ENCODE peak calls at places on chromosome 3, in five cellular contexts. One of them, this sample, is unnamed.
A peak's percentile ranks its signal among the peaks of the same experiment; 100 is the strongest.

GRCh38 chr3:190180268-190180667 is 59.6 kb upstream of the P3H2 start:
- DNase-seq in thoracic aorta: no peak
- DNase-seq in colonic mucosa: no peak
- DNase-seq in effector memory CD4-positive, alpha-beta T cell: no peak
- DNase-seq in A673: no peak
- DNase-seq in this sample: no peak

GRCh38 chr3:149967067-149967685 is 3.5 kb downstream of the PFN2 start:
- DNase-seq in effector memory CD4-positive, alpha-beta T cell: no peak
- DNase-seq in A673: peak; percentile 78
- DNase-seq in colonic mucosa: no peak
- DNase-seq in thoracic aorta: no peak
- DNase-seq in this sample: peak; percentile 74

GRCh38 chr3:151210676-151211381 is 7.8 kb upstream of the GPR171 start:
- DNase-seq in thoracic aorta: no peak
- DNase-seq in effector memory CD4-positive, alpha-beta T cell: no peak
- DNase-seq in colonic mucosa: peak; percentile 45
- DNase-seq in A673: no peak
- DNase-seq in this sample: no peak

GRCh38 chr3:33722626-33723370 is 4.7 kb upstream of the CLASP2 start:
- DNase-seq in A673: no peak
- DNase-seq in thoracic aorta: no peak
- DNase-seq in effector memory CD4-positive, alpha-beta T cell: no peak
- DNase-seq in colonic mucosa: no peak
- DNase-seq in this sample: peak; percentile 14

GRCh38 chr3:56838441-56838840 is 36.7 kb upstream of the ARHGEF3 start:
- DNase-seq in A673: no peak
- DNase-seq in thoracic aorta: no peak
- DNase-seq in effector memory CD4-positive, alpha-beta T cell: no peak
- DNase-seq in colonic mucosa: no peak
- DNase-seq in this sample: no peak

GRCh38 chr3:10085738-10086137 is 22.3 kb downstream of the FANCD2OS start:
- DNase-seq in effector memory CD4-positive, alpha-beta T cell: no peak
- DNase-seq in A673: no peak
- DNase-seq in thoracic aorta: no peak
- DNase-seq in colonic mucosa: no peak
- DNase-seq in this sample: no peak

GRCh38 chr3:8621872-8622271 is 22.7 kb downstream of the SSUH2 start:
- DNase-seq in thoracic aorta: no peak
- DNase-seq in effector memory CD4-positive, alpha-beta T cell: no peak
- DNase-seq in colonic mucosa: no peak
- DNase-seq in A673: no peak
- DNase-seq in this sample: no peak

GRCh38 chr3:80285370-80285769 is 517.6 kb upstream of the ROBO1 start:
- DNase-seq in effector memory CD4-positive, alpha-beta T cell: no peak
- DNase-seq in A673: no peak
- DNase-seq in thoracic aorta: no peak
- DNase-seq in colonic mucosa: no peak
- DNase-seq in this sample: peak; percentile 51

GRCh38 chr3:107913671-107914070 is 177.2 kb downstream of the CD47 start:
- DNase-seq in thoracic aorta: no peak
- DNase-seq in A673: peak; percentile 19
- DNase-seq in effector memory CD4-positive, alpha-beta T cell: no peak
- DNase-seq in colonic mucosa: no peak
- DNase-seq in this sample: peak; percentile 26

GRCh38 chr3:117820900-117821299 is 1111.3 kb downstream of the TUSC7 start:
- DNase-seq in colonic mucosa: no peak
- DNase-seq in thoracic aorta: no peak
- DNase-seq in A673: no peak
- DNase-seq in effector memory CD4-positive, alpha-beta T cell: no peak
- DNase-seq in this sample: no peak

GRCh38 chr3:188274249-188274915 is 120.4 kb downstream of the LPP start:
- DNase-seq in A673: no peak
- DNase-seq in effector memory CD4-positive, alpha-beta T cell: no peak
- DNase-seq in colonic mucosa: no peak
- DNase-seq in thoracic aorta: no peak
- DNase-seq in this sample: no peak

GRCh38 chr3:11953350-11953749 is 50.8 kb upstream of the SYN2 start:
- DNase-seq in colonic mucosa: no peak
- DNase-seq in thoracic aorta: no peak
- DNase-seq in effector memory CD4-positive, alpha-beta T cell: no peak
- DNase-seq in A673: no peak
- DNase-seq in this sample: no peak

GRCh38 chr3:184514151-184514490 is 47.5 kb upstream of the EPHB3 start:
- DNase-seq in thoracic aorta: no peak
- DNase-seq in colonic mucosa: peak; percentile 12
- DNase-seq in A673: no peak
- DNase-seq in effector memory CD4-positive, alpha-beta T cell: no peak
- DNase-seq in this sample: no peak
- H3K4me3 ChIP-seq in thoracic aorta: peak overlapping the region; percentile 70
- H3K4me3 ChIP-seq in colonic mucosa: peak overlapping the region; percentile 38
- H3K4me3 ChIP-seq in A673: peak overlapping the region; percentile 42
- H3K4me3 ChIP-seq in effector memory CD4-positive, alpha-beta T cell: no peak overlapping the region
- H3K4me3 ChIP-seq in this sample: peak overlapping the region; percentile 21

DNA sequence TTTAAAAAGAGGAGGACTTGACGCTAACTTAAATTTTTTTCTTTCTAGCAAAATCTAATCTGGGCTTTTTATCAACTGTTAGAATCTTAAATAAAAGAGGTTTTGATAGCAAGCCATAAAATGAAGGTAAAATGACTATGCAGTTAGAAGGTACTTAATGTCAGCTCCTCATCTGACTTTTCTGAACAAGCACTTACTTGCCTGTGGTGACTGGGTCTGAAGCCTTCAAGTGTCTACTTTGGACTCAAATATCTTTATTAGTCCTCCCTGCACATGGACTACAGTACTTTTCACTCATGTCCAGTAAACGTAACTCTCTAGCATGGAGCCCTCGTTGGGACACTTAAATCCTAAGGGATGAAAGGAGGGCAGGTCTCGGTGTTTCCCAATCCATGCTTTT is 135.9 kb downstream of the P2RY1 start:
- DNase-seq in colonic mucosa: no peak
- DNase-seq in thoracic aorta: no peak
- DNase-seq in A673: no peak
- DNase-seq in effector memory CD4-positive, alpha-beta T cell: no peak
- DNase-seq in this sample: no peak
- H3K4me1 ChIP-seq in colonic mucosa: no peaks in the 10 kb centered on the region
- H3K4me1 ChIP-seq in thoracic aorta: peaks cover 7% of the 10 kb centered on the region
- H3K4me1 ChIP-seq in A673: no peaks in the 10 kb centered on the region
- H3K4me1 ChIP-seq in effector memory CD4-positive, alpha-beta T cell: no peaks in the 10 kb centered on the region
- H3K4me1 ChIP-seq in this sample: no peaks in the 10 kb centered on the region

GRCh38 chr3:31561891-31562290 is 29.2 kb downstream of the STT3B start:
- DNase-seq in effector memory CD4-positive, alpha-beta T cell: no peak
- DNase-seq in A673: no peak
- DNase-seq in thoracic aorta: no peak
- DNase-seq in colonic mucosa: no peak
- DNase-seq in this sample: no peak
- H3K9me3 ChIP-seq in effector memory CD4-positive, alpha-beta T cell: no peaks in the 10 kb centered on the region
- H3K9me3 ChIP-seq in A673: peaks cover 14% of the 10 kb centered on the region
- H3K9me3 ChIP-seq in thoracic aorta: peaks cover 5% of the 10 kb centered on the region
- H3K9me3 ChIP-seq in colonic mucosa: no peaks in the 10 kb centered on the region
- H3K9me3 ChIP-seq in this sample: no peaks in the 10 kb centered on the region

GRCh38 chr3:50345008-50345407 is 524 bp downstream of the ZMYND10 start:
- DNase-seq in thoracic aorta: no peak
- DNase-seq in effector memory CD4-positive, alpha-beta T cell: no peak
- DNase-seq in colonic mucosa: no peak
- DNase-seq in A673: no peak
- DNase-seq in this sample: no peak
- H3K4me3 ChIP-seq in thoracic aorta: peak overlapping the region; percentile 66
- H3K4me3 ChIP-seq in effector memory CD4-positive, alpha-beta T cell: no peak overlapping the region
- H3K4me3 ChIP-seq in colonic mucosa: peak overlapping the region; percentile 25
- H3K4me3 ChIP-seq in A673: peak overlapping the region; percentile 40
- H3K4me3 ChIP-seq in this sample: no peak overlapping the region

DNA sequence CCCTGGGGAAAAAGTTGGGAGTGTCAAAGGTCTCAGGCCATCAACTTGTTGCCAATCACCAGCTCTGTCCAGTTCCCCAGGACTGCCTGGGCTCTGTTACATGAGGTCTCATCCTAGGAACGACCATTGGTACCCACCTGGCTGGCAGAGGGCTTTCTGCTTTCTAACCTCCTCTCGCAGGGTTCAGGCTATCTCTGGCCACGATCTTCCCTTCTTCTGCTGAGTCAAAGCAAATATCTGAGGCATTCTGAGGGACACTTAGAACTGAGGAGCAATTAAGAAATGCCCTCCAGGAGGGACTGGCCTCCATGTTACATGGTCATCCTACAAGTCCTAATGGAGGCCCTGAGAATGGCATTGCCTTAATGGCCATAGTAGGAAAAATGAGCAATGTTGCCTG is 77.4 kb downstream of the TGFBR2 start:
- DNase-seq in effector memory CD4-positive, alpha-beta T cell: no peak
- DNase-seq in thoracic aorta: no peak
- DNase-seq in colonic mucosa: no peak
- DNase-seq in A673: no peak
- DNase-seq in this sample: no peak
- H3K4me1 ChIP-seq in effector memory CD4-positive, alpha-beta T cell: peaks cover 15% of the 10 kb centered on the region
- H3K4me1 ChIP-seq in thoracic aorta: peaks cover 85% of the 10 kb centered on the region
- H3K4me1 ChIP-seq in colonic mucosa: peaks cover 6% of the 10 kb centered on the region
- H3K4me1 ChIP-seq in A673: peaks cover 83% of the 10 kb centered on the region
- H3K4me1 ChIP-seq in this sample: peaks cover 39% of the 10 kb centered on the region

GRCh38 chr3:5666455-5666854 is 478.9 kb downstream of the EDEM1 start:
- DNase-seq in effector memory CD4-positive, alpha-beta T cell: no peak
- DNase-seq in thoracic aorta: no peak
- DNase-seq in A673: no peak
- DNase-seq in colonic mucosa: no peak
- DNase-seq in this sample: no peak
- H3K9me3 ChIP-seq in effector memory CD4-positive, alpha-beta T cell: no peaks in the 10 kb centered on the region
- H3K9me3 ChIP-seq in thoracic aorta: peaks cover 6% of the 10 kb centered on the region
- H3K9me3 ChIP-seq in A673: peaks cover 14% of the 10 kb centered on the region
- H3K9me3 ChIP-seq in colonic mucosa: peaks cover 2% of the 10 kb centered on the region
- H3K9me3 ChIP-seq in this sample: no peaks in the 10 kb centered on the region

DNA sequence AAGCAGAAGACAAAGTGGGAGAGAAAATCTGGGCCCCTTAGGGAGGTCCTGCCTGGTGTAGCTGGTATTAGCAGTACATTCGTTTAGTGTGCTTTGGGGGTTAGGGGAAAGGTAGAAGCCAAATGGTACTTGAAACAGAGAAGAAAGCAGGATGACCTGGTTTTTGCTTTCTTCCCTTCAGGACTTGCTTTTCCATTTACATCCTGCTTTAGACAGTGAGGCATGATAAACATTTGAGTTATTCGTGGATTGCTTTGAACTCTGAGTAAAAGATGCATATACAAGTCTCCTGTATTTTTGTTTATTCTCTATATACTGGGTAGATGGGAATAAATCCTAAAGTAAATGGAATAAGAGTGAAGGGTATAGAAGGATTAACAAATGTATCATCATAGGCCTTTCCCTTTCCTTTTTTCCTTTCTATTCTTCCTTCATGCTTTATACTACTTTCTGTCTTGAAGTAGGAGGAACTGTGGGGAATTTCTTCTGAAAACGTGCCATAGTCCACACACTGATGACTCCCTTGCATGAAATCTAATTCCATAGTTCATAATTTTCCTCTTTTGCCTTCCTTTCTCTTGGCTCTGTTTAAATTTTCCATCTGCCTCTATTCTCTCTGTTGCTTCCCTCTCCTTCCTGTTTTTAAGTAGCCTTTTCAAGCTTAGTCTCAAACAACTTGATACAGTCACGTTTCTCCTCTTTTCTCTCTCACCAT is 139.5 kb upstream of the RBMS3 start:
- DNase-seq in A673: no peak
- DNase-seq in effector memory CD4-positive, alpha-beta T cell: no peak
- DNase-seq in colonic mucosa: no peak
- DNase-seq in thoracic aorta: no peak
- DNase-seq in this sample: no peak
- H3K4me3 ChIP-seq in A673: no peak overlapping the region
- H3K4me3 ChIP-seq in effector memory CD4-positive, alpha-beta T cell: no peak overlapping the region
- H3K4me3 ChIP-seq in colonic mucosa: no peak overlapping the region
- H3K4me3 ChIP-seq in thoracic aorta: no peak overlapping the region
- H3K4me3 ChIP-seq in this sample: no peak overlapping the region

This sample was measured in HAP-1.